ENCODE peak calls at places on chromosome 10, in eight cellular contexts. X is stimulated activated CD4-positive, alpha-beta T cell treated with anti-CD3 and anti-CD28 coated beads, TNF-alpha, amount 100 ng/mL, for 24 hours; M is GDM1; C is NCI-H1694 treated with DMSO at 0.1 percent for 48 hours; Q is stimulated activated CD8-positive, alpha-beta memory T cell treated with anti-CD3 and anti-CD28 coated beads, Interleukin-12 subunit alpha, Interleukin-12 subunit beta, amount 100 ng/mL, for 4 hours; I is hepatocyte; G is NCI-H1105 treated with DMSO at 0.1 percent for 48 hours; Y is GM10248. N is an unnamed sample.

GRCh38 chr10:11609492-11610093 is 1.9 kb downstream of the USP6NL start:
- DNase-seq in X (no peak), M (no peak), C (no peak), Q (no peak), I (no peak), G (no peak), Y (no peak), N (no peak)

GRCh38 chr10:63156236-63156635 is 23.1 kb downstream of the NRBF2 start:
- DNase-seq in X (no peak), M (no peak), C (no peak), Q (no peak), I (no peak), G (no peak), Y (no peak), N (no peak)

GRCh38 chr10:6170638-6171037 is 32.1 kb upstream of the PFKFB3 start:
- DNase-seq in X (no peak), M (no peak), C (no peak), Q (no peak), I (no peak), G (no peak), Y (no peak), N (no peak)

GRCh38 chr10:1216576-1217236 is 160.5 kb downstream of the WDR37 start:
- DNase-seq in X (no peak), M (no peak), C (no peak), Q (no peak), I (no peak), G (no peak), Y (no peak), N (no peak)

GRCh38 chr10:57791546-57791945 is 476.1 kb downstream of the IPMK start:
- DNase-seq in X (no peak), M (no peak), C (no peak), Q (no peak), I (no peak), G (no peak), Y (no peak), N (no peak)

GRCh38 chr10:114041166-114041565 is 2.5 kb upstream of the ADRB1 start:
- DNase-seq in X (no peak), M (no peak), C (no peak), Q (no peak), I (no peak), G (no peak), Y (no peak), N (no peak)

GRCh38 chr10:73810735-73811465 is 498 bp downstream of the NDST2 start:
- DNase-seq in X (peak; percentile 31), M (no peak), C (no peak), Q (peak; percentile 12), I (peak; percentile 41), G (no peak), Y (peak; percentile 55), N (no peak)

GRCh38 chr10:77501152-77501845 is 136.3 kb downstream of the KCNMA1 start:
- DNase-seq in X (no peak), M (no peak), C (no peak), Q (no peak), I (peak; percentile 62), G (no peak), Y (no peak), N (peak; percentile 93)

GRCh38 chr10:58667658-58668310 is 155.1 kb downstream of the BICC1 start:
- DNase-seq in X (no peak), M (no peak), C (no peak), Q (no peak), I (no peak), G (no peak), Y (no peak), N (no peak)

GRCh38 chr10:17233534-17233933 is 5.5 kb downstream of the VIM start:
- DNase-seq in X (no peak), M (no peak), C (no peak), Q (no peak), I (no peak), G (no peak), Y (no peak), N (peak; percentile 42)

GRCh38 chr10:13390604-13391522 is 42.8 kb upstream of the SEPHS1 start:
- DNase-seq in X (no peak), M (peak; percentile 34), C (no peak), Q (no peak), I (no peak), G (no peak), Y (no peak), N (no peak)

GRCh38 chr10:93436577-93436976 is 45.6 kb downstream of the MYOF start:
- DNase-seq in X (no peak), M (no peak), C (no peak), Q (no peak), I (peak; percentile 77), G (no peak), Y (no peak), N (peak; percentile 99)

GRCh38 chr10:131744356-131744755 is 156.5 kb upstream of the PPP2R2D start:
- DNase-seq in X (no peak), M (no peak), C (no peak), Q (no peak), I (no peak), G (no peak), Y (no peak), N (no peak)

GRCh38 chr10:46296629-46297275 is 10.0 kb downstream of the ANTXRL start:
- DNase-seq in X (no peak), M (no peak), C (no peak), Q (no peak), I (no peak), G (no peak), Y (no peak), N (no peak)

GRCh38 chr10:102660891-102661613 is 16.8 kb downstream of the TRIM8 start:
- DNase-seq in X (no peak), M (peak; percentile 51), C (peak; percentile 44), Q (peak; percentile 45), I (peak; percentile 65), G (peak; percentile 11), Y (peak; percentile 90), N (peak; percentile 76)

GRCh38 chr10:44051584-44052385 is 333.1 kb downstream of the CXCL12 start:
- DNase-seq in X (no peak), M (no peak), C (no peak), Q (no peak), I (no peak), G (no peak), Y (no peak), N (peak; percentile 45)

GRCh38 chr10:80163741-80164341 is 31.3 kb downstream of the PLAC9 start:
- DNase-seq in X (no peak), M (no peak), C (no peak), Q (no peak), I (no peak), G (no peak), Y (no peak), N (peak; percentile 92)

GRCh38 chr10:4186849-4187248 is 401.8 kb upstream of the KLF6 start:
- DNase-seq in X (no peak), M (no peak), C (no peak), Q (no peak), I (no peak), G (no peak), Y (no peak), N (no peak)

GRCh38 chr10:11548763-11549089 is 62.7 kb downstream of the USP6NL start:
- DNase-seq in X (no peak), M (no peak), C (no peak), Q (no peak), I (no peak), G (no peak), Y (no peak), N (no peak)

GRCh38 chr10:21174670-21175495 is 277.8 kb upstream of the NEBL start:
- DNase-seq in X (no peak), M (no peak), C (no peak), Q (no peak), I (no peak), G (peak; percentile 22), Y (no peak), N (no peak)

GRCh38 chr10:12911795-12912194 is 89.7 kb downstream of the CCDC3 start:
- DNase-seq in X (no peak), M (no peak), C (no peak), Q (no peak), I (no peak), G (no peak), Y (no peak), N (no peak)

GRCh38 chr10:123970207-123970926 is 78.8 kb upstream of the CPXM2 start:
- DNase-seq in X (no peak), M (no peak), C (no peak), Q (no peak), I (no peak), G (no peak), Y (no peak), N (no peak)

GRCh38 chr10:77392851-77393250 is 244.8 kb downstream of the KCNMA1 start:
- DNase-seq in X (no peak), M (no peak), C (no peak), Q (no peak), I (no peak), G (peak; percentile 2), Y (no peak), N (peak; percentile 99)

GRCh38 chr10:26555719-26556368 is 117.7 kb downstream of the APBB1IP start:
- DNase-seq in X (no peak), M (no peak), C (no peak), Q (no peak), I (peak; percentile 75), G (no peak), Y (no peak), N (no peak)

GRCh38 chr10:100072514-100072913 is 9.2 kb downstream of the CPN1 start:
- DNase-seq in X (no peak), M (no peak), C (no peak), Q (no peak), I (no peak), G (no peak), Y (no peak), N (no peak)

GRCh38 chr10:85922363-85923129 is 444.0 kb downstream of the GRID1 start:
- DNase-seq in X (no peak), M (no peak), C (no peak), Q (no peak), I (no peak), G (no peak), Y (no peak), N (no peak)

GRCh38 chr10:98055875-98056516 is 25.6 kb upstream of the CRTAC1 start:
- DNase-seq in X (no peak), M (no peak), C (no peak), Q (no peak), I (peak; percentile 62), G (no peak), Y (no peak), N (no peak)

GRCh38 chr10:99560277-99561126 is 27.8 kb downstream of the NKX2-3 start:
- DNase-seq in X (peak; percentile 4), M (no peak), C (peak; percentile 39), Q (no peak), I (peak; percentile 83), G (peak; percentile 32), Y (peak; percentile 45), N (peak; percentile 55)

GRCh38 chr10:62384447-62385081 is 10.4 kb downstream of the ZNF365 start:
- DNase-seq in X (no peak), M (no peak), C (no peak), Q (no peak), I (no peak), G (no peak), Y (no peak), N (no peak)

GRCh38 chr10:95987685-95988426 is 55.5 kb upstream of the CCNJ start:
- DNase-seq in X (no peak), M (no peak), C (no peak), Q (no peak), I (no peak), G (no peak), Y (peak; percentile 61), N (no peak)

GRCh38 chr10:90885176-90885575 is 13.4 kb downstream of the RPP30 start:
- DNase-seq in X (no peak), M (no peak), C (no peak), Q (no peak), I (no peak), G (no peak), Y (no peak), N (peak; percentile 74)

GRCh38 chr10:133442191-133442966 is 11.4 kb upstream of the SCART1 start:
- DNase-seq in X (no peak), M (peak; percentile 80), C (no peak), Q (no peak), I (peak; percentile 3), G (no peak), Y (no peak), N (no peak)

GRCh38 chr10:30603589-30603988 is 26.0 kb downstream of the LYZL2 start:
- DNase-seq in X (no peak), M (no peak), C (no peak), Q (no peak), I (no peak), G (no peak), Y (no peak), N (no peak)

GRCh38 chr10:11058965-11059364 is 41.3 kb downstream of the CELF2 start:
- DNase-seq in X (no peak), M (no peak), C (no peak), Q (no peak), I (peak; percentile 50), G (no peak), Y (no peak), N (peak; percentile 62)